ENCODE peak calls at places on chromosomes 12 and 14, in five cellular contexts. H is endothelial cell of umbilical vein, W is hepatocyte, Z is right lobe of liver, X is MM.1S. V is an unnamed sample. For H3K36me3, the result is how much of the 10 kb centered on the place peaks cover.

GRCh38 chr12:14340371-14340770 is 25.1 kb upstream of the ATF7IP start:
- DNase-seq in W (no peak), Z (no peak), H (no peak), X (no peak), V (no peak)

GRCh38 chr14:90517431-90517841 is 120.6 kb downstream of the CALM1 start:
- DNase-seq in H (no peak), Z (no peak), X (no peak), W (peak), V (no peak)

GRCh38 chr14:106844608-106845285 is 1318.4 kb downstream of the TMEM121 start:
- DNase-seq in W (no peak), H (no peak), Z (peak), X (no peak), V (peak)

GRCh38 chr14:93032301-93032929 is 83.3 kb downstream of the ITPK1 start:
- DNase-seq in H (no peak), W (no peak), X (no peak), Z (no peak), V (no peak)

GRCh38 chr12:43348221-43348620 is 203.8 kb downstream of the ADAMTS20 start:
- DNase-seq in X (no peak), W (no peak), H (no peak), Z (no peak), V (no peak)

GRCh38 chr14:99050309-99050708 is 221.7 kb downstream of the BCL11B start:
- DNase-seq in Z (no peak), H (no peak), W (no peak), X (no peak), V (no peak)

GRCh38 chr12:11941601-11942360 is 129.0 kb upstream of the BCL2L14 start:
- DNase-seq in W (no peak), Z (no peak), H (no peak), X (no peak), V (no peak)

GRCh38 chr14:58014778-58015177 is 137.2 kb downstream of the ARMH4 start:
- DNase-seq in Z (no peak), H (no peak), X (no peak), W (no peak), V (no peak)

GRCh38 chr12:99918003-99918402 is 66.7 kb downstream of the ANKS1B start:
- DNase-seq in W (no peak), X (no peak), Z (no peak), H (no peak), V (no peak)

GRCh38 chr12:113247123-113248045 is 26.1 kb downstream of the TPCN1 start:
- DNase-seq in W (peak), Z (no peak), H (peak), X (no peak), V (no peak)

GRCh38 chr14:56474419-56475022 is 105.1 kb upstream of the TMEM260 start:
- DNase-seq in Z (no peak), W (peak), X (peak), H (peak), V (peak)

GRCh38 chr12:53844989-53845836 is 93.4 kb upstream of the HOXC13 start:
- DNase-seq in Z (no peak), W (no peak), X (no peak), H (no peak), V (no peak)

GRCh38 chr12:108570743-108571603 is 8.6 kb downstream of the ISCU start:
- DNase-seq in Z (no peak), H (peak), X (peak), W (no peak), V (no peak)

GRCh38 chr12:92259852-92260251 is 114.2 kb upstream of the BTG1 start:
- DNase-seq in W (no peak), X (no peak), Z (no peak), H (no peak), V (no peak)

GRCh38 chr14:51248041-51248987 is 8.3 kb downstream of the TMX1 start:
- DNase-seq in Z (no peak), H (no peak), W (no peak), X (no peak), V (no peak)

GRCh38 chr14:33794791-33795300 is 156.0 kb downstream of the EGLN3 start:
- DNase-seq in W (no peak), Z (no peak), H (peak), X (no peak), V (no peak)

GRCh38 chr12:39294712-39295111 is 148.2 kb downstream of the KIF21A start:
- DNase-seq in H (no peak), W (no peak), X (no peak), Z (no peak), V (no peak)

GRCh38 chr12:111672822-111673381 is 12.9 kb downstream of the BRAP start:
- DNase-seq in X (no peak), W (no peak), Z (no peak), H (no peak), V (no peak)
- H3K36me3 ChIP-seq in X (under half), W (under half), Z (under half), H (under half), V (half or more)

GRCh38 chr14:24437736-24438067 is 4.9 kb downstream of the SDR39U1 start:
- DNase-seq in W (no peak), X (no peak), Z (no peak), H (no peak), V (no peak)
- H3K4me3 ChIP-seq in W (no peak), X (no peak), Z (no peak), H (no peak), V (no peak)

GRCh38 chr14:53027031-53027430 is 76.2 kb upstream of the FERMT2 start:
- DNase-seq in X (no peak), H (no peak), W (no peak), Z (no peak), V (no peak)
- H3K36me3 ChIP-seq in X (under half), H (under half), W (under half), Z (under half), V (under half)

DNA sequence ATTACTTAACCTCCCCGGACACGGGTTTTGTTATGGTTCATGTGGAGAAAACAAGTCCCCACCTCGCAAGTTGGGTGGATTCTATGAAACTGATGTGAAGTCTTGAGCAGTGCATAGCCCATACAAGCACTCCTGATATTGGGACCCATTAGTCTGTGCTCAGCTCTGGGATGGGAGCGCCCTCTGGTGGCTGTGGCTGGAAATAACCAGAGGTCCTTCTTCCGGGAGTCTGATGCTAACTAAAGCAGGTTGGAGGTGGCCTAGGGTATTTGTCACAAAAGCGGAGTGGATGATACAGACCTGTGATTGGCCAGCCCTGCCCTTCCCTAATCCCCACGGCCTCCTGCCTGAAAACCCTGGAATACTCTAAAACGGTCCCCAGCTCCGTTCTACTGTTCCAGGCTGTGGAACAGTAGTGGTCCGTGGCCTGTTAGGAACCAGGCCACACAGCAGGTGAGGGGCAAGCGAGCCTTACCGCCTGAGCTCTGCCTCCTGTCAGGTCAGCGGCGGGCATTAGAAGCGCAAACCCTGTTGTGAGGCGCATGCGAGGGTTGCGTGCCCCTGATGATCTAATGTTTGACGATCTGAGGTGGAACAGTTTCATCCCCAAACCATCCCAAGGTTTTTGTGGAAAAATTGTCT is 6.4 kb downstream of the SLC48A1 start:
- DNase-seq in H (peak), W (peak), Z (peak), X (peak), V (peak)
- H3K4me3 ChIP-seq in H (no peak), W (no peak), Z (no peak), X (no peak), V (no peak)

GRCh38 chr12:132029503-132030300 is 80.0 kb downstream of the EP400 start:
- DNase-seq in X (no peak), Z (no peak), W (no peak), H (no peak), V (no peak)
- H3K36me3 ChIP-seq in X (under half), Z (under half), W (under half), H (half or more), V (under half)

DNA sequence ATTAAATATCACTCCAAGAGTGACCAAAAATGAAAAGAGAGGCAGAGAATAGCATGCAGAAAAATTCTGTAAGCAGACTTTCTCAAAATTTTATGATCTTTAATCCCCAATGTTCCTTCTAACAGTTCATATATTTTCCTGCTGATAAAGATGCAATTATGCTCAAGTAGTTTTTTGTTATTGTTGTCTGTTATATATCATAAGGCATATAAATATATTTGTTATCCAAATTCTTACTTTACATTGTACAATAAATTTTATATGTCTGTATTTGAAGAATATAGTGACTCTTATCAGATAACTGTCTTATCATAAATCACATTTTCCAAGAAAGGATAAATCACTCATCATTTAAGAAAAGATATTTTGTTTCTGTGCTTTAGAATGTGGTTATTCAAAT is 2.7 kb downstream of the RASSF9 start:
- DNase-seq in W (no peak), H (no peak), Z (no peak), X (no peak), V (no peak)
- H3K4me3 ChIP-seq in W (no peak), H (no peak), Z (no peak), X (no peak), V (no peak)

DNA sequence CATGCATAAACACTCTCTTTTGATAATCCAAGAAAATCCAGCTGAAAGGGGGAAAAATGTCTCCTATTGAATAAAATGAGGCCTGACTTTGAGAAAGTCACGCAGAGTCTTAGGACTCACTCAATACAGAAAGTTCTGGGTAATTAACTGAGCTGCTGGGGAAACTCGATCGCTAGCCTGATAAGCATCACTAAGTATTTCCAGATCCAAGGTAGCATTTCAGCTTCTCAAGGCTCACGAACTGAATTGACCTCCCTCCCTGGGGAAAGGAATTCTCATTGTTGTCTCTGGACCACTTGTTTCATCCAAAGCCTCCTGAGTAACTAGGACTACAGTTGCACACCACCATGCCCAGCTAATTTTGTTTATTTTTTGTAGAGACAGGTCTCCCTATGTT is 13.8 kb upstream of the ANAPC5 start:
- DNase-seq in Z (no peak), X (no peak), W (no peak), H (no peak), V (no peak)
- H3K36me3 ChIP-seq in Z (under half), X (under half), W (under half), H (under half), V (under half)

V was measured in naive thymus-derived CD4-positive, alpha-beta T cell.